ENCODE peak calls at places on chromosomes 4 and X, in six cellular contexts. F is mesenchymal stem cell, X is IMR-90, M is trophoblast cell, Z is H1, N is neuronal stem cell. W is an unnamed sample.

GRCh38 chr4:125323547-125324100 is 8.9 kb downstream of the FAT4 start:
- DNase-seq in F (peak; percentile 53), X (peak; percentile 64), M (peak; percentile 6), Z (no peak), N (no peak), W (no peak)

GRCh38 chr4:128384091-128384520 is 96.5 kb upstream of the PGRMC2 start:
- DNase-seq in F (peak; percentile 66), X (peak; percentile 75), M (peak; percentile 83), Z (no peak), N (no peak), W (no peak)

GRCh38 chr4:10085386-10085785 is 31.2 kb downstream of the WDR1 start:
- DNase-seq in F (no peak), X (no peak), M (no peak), Z (no peak), N (no peak), W (no peak)

GRCh38 chrX:123340691-123341090 is 156.6 kb downstream of the GRIA3 start:
- DNase-seq in F (peak; percentile 23), X (no peak), M (no peak), Z (no peak), N (no peak), W (no peak)

GRCh38 chr4:111979921-111980320 is 165.3 kb upstream of the FAM241A start:
- DNase-seq in F (no peak), X (no peak), M (no peak), Z (no peak), N (no peak), W (no peak)

GRCh38 chr4:146443525-146443924 is 78.2 kb downstream of the SLC10A7 start:
- DNase-seq in F (no peak), X (no peak), M (no peak), Z (no peak), N (no peak), W (no peak)

GRCh38 chr4:6019316-6020263 is 1.4 kb upstream of the C4orf50 start:
- DNase-seq in F (peak; percentile 8), X (peak; percentile 44), M (peak; percentile 68), Z (peak; percentile 79), N (peak; percentile 67), W (peak; percentile 82)

GRCh38 chr4:1604706-1605205 is 79.4 kb downstream of the FAM53A start:
- DNase-seq in F (no peak), X (no peak), M (no peak), Z (no peak), N (no peak), W (no peak)

GRCh38 chrX:63488546-63489373 is 137.6 kb upstream of the SPIN4 start:
- DNase-seq in F (no peak), X (no peak), M (peak; percentile 21), Z (no peak), N (no peak), W (no peak)

GRCh38 chrX:25524150-25524549 is 508.4 kb upstream of the ARX start:
- DNase-seq in F (no peak), X (peak; percentile 33), M (no peak), Z (no peak), N (no peak), W (no peak)

GRCh38 chr4:1365271-1366178 is 18.5 kb downstream of the UVSSA start:
- DNase-seq in F (no peak), X (no peak), M (peak; percentile 80), Z (no peak), N (no peak), W (peak; percentile 61)

GRCh38 chr4:19945979-19946380 is 305.7 kb upstream of the SLIT2 start:
- DNase-seq in F (peak; percentile 96), X (peak; percentile 97), M (no peak), Z (no peak), N (no peak), W (no peak)

GRCh38 chrX:131792356-131792749 is 230.7 kb upstream of the STK26 start:
- DNase-seq in F (no peak), X (peak; percentile 94), M (peak; percentile 100), Z (no peak), N (no peak), W (no peak)

GRCh38 chrX:66163849-66164401 is at the start of gene HEPH:
- DNase-seq in F (peak; percentile 48), X (peak; percentile 34), M (no peak), Z (peak; percentile 41), N (peak; percentile 38), W (peak; percentile 36)

GRCh38 chrX:151974336-151975227 is at the start of gene GABRE:
- DNase-seq in F (peak; percentile 22), X (no peak), M (peak; percentile 46), Z (peak; percentile 53), N (peak; percentile 24), W (peak; percentile 44)

GRCh38 chrX:103607385-103608304 is at the start of gene TCEAL3:
- DNase-seq in F (peak; percentile 53), X (peak; percentile 26), M (no peak), Z (peak; percentile 69), N (peak; percentile 30), W (peak; percentile 82)

GRCh38 chrX:152886716-152887115 is 11.2 kb upstream of the ZNF185 start:
- DNase-seq in F (no peak), X (no peak), M (no peak), Z (no peak), N (no peak), W (no peak)

GRCh38 chr4:153731239-153731638 is 28.6 kb downstream of the RNF175 start:
- DNase-seq in F (peak; percentile 29), X (peak; percentile 64), M (peak; percentile 8), Z (no peak), N (no peak), W (no peak)

GRCh38 chrX:111180750-111181240 is 84.8 kb downstream of the PAK3 start:
- DNase-seq in F (no peak), X (no peak), M (no peak), Z (no peak), N (no peak), W (no peak)

DNA sequence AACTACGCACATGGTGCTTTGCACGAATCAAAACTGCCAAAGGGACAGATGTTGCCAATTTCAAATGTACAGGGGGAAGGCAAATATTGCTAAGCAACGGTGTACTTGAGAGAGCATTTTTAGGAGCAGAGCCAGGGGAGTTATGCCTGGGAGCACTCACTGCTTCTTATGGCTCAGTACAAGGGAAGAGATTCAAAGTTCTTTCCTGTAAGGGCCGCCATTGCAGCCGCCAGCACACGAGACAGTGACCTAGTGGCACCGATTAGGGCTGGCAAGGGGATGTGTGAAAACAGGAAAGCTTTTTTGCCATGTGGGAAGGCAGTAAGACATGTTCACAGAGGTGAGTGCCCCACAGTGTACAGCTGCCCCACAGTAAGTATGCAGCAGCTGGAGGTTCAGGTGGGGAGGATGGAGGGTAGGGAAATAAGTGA is 133.8 kb downstream of the AFF1 start:
- DNase-seq in F (no peak), X (no peak), M (no peak), Z (no peak), N (no peak), W (no peak)
- H3K23ac ChIP-seq in F (no peak overlapping the region), X (no peak overlapping the region), M (peak overlapping the region; percentile 80), Z (no peak overlapping the region), N (no peak overlapping the region), W (no peak overlapping the region)

DNA sequence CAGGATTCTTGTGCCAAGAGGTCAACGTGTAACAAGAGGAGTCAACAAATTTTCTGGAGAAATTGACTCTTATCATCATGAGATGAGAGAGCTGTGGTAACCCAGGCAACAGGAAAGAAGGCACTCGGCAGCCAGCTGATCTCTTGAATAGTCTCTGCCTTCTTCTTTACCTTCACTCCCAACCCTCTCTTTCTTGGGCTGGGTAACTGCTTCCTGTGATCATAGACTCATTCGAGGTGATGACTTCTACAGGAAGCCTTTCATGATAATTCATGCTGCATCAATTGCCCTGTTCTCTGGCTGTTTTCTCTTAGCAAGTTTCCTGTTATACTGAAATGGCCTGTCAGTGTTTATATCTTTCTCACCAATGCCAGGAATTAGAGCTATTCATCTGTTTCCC is 70.8 kb upstream of the FSTL5 start:
- DNase-seq in F (no peak), X (no peak), M (no peak), Z (no peak), N (no peak), W (no peak)
- H3K9me3 ChIP-seq in F (peaks cover 2% of the 10 kb centered on the region), X (no peaks in the 10 kb centered on the region), M (no peaks in the 10 kb centered on the region), Z (no peaks in the 10 kb centered on the region), N (no peaks in the 10 kb centered on the region), W (no peaks in the 10 kb centered on the region)

GRCh38 chr4:78014889-78015886 is 41.9 kb upstream of the FRAS1 start:
- DNase-seq in F (no peak), X (no peak), M (no peak), Z (no peak), N (no peak), W (no peak)

GRCh38 chr4:78020677-78021076 is 36.4 kb upstream of the FRAS1 start:
- DNase-seq in F (no peak), X (no peak), M (no peak), Z (no peak), N (no peak), W (no peak)

GRCh38 chr4:78018271-78019049 is 38.7 kb upstream of the FRAS1 start:
- DNase-seq in F (no peak), X (no peak), M (no peak), Z (no peak), N (no peak), W (no peak)

GRCh38 chr4:78022517-78022916 is 34.6 kb upstream of the FRAS1 start:
- DNase-seq in F (no peak), X (no peak), M (no peak), Z (no peak), N (no peak), W (no peak)

DNA sequence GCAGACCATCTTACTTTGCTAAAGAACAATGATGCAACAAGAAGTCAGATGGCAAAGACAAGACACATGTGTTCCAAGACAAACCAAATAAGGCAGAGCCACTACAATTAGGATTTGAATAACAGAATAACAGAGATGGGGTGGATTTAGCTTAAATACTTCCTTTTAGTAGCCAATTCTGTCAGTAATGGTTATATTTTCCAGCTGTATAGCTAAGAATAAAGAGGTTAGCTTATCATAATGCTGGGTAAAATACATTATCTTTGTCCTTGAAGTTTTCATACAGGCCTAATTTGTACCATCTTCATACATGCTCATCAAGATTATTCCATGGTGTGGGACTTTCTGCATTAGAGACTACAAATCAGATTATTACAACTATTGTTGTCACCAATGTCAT is 37.6 kb upstream of the FRAS1 start:
- DNase-seq in F (no peak), X (no peak), M (no peak), Z (no peak), N (no peak), W (no peak)
- H3K23ac ChIP-seq in F (no peak overlapping the region), X (no peak overlapping the region), M (no peak overlapping the region), Z (no peak overlapping the region), N (no peak overlapping the region), W (no peak overlapping the region)

GRCh38 chrX:5780821-5781220 is 447.8 kb downstream of the NLGN4X start:
- DNase-seq in F (no peak), X (no peak), M (no peak), Z (no peak), N (no peak), W (no peak)
- H3K9me3 ChIP-seq in F (peaks cover 20% of the 10 kb centered on the region), X (peaks cover 5% of the 10 kb centered on the region), M (no peaks in the 10 kb centered on the region), Z (no peaks in the 10 kb centered on the region), N (no peaks in the 10 kb centered on the region), W (no peaks in the 10 kb centered on the region)

DNA sequence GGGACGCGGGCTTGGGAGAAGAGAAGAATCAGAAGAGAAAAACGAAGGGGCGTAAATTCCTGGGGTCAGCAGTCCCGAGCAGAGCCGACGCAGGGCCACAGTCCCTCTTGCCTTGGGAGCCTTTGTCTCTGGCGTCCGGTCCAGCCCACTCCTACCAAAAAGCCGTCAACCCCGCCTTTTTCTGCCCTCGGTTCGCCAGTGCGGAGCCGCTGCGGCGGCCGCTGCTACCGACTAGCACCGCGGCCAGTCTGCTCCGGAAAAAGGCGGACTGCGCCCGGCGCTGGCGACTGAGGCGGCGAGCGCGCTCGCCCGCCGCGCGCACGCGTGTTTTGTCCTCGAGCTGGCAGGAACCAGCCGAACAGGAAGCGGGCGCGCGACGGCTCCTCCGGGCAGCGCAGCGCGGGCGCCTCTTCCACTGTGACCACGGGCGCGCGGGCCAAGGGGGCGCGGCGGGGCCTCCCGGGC is 502 bp downstream of the HNRNPDL start:
- DNase-seq in F (no peak), X (no peak), M (no peak), Z (no peak), N (no peak), W (no peak)
- H3K23ac ChIP-seq in F (no peak overlapping the region), X (peak overlapping the region; percentile 93), M (peak overlapping the region; percentile 65), Z (no peak overlapping the region), N (peak overlapping the region; percentile 98), W (no peak overlapping the region)